ENCODE peak calls at places on chromosomes 2 and 18, in ten cellular contexts. W, K, H, Y, B, E, U, N, C and A are unnamed samples.

GRCh38 chr2:29477186-29477585 is 362.0 kb downstream of the CLIP4 start:
- DNase-seq in W (no peak), K (no peak), H (no peak), Y (no peak), B (no peak), E (no peak), U (no peak), N (no peak), C (no peak), A (no peak)

GRCh38 chr18:44802508-44802907 is 121.8 kb downstream of the SETBP1 start:
- DNase-seq in W (no peak), K (no peak), H (no peak), Y (no peak), B (peak; percentile 54), E (no peak), U (no peak), N (peak; percentile 58), C (no peak), A (no peak)

GRCh38 chr2:191148766-191149165 is 2.0 kb downstream of the STAT4 start:
- DNase-seq in W (no peak), K (no peak), H (no peak), Y (no peak), B (no peak), E (no peak), U (no peak), N (no peak), C (no peak), A (no peak)

GRCh38 chr2:200705305-200705985 is 106.3 kb upstream of the BZW1 start:
- DNase-seq in W (no peak), K (no peak), H (peak; percentile 30), Y (no peak), B (peak; percentile 33), E (no peak), U (no peak), N (no peak), C (no peak), A (no peak)

GRCh38 chr2:16633632-16634430 is 31.8 kb downstream of the CYRIA start:
- DNase-seq in W (no peak), K (no peak), H (peak; percentile 12), Y (peak; percentile 42), B (peak; percentile 70), E (no peak), U (no peak), N (peak; percentile 75), C (no peak), A (no peak)

GRCh38 chr2:218727502-218728165 is 17.0 kb downstream of the TTLL4 start:
- DNase-seq in W (no peak), K (no peak), H (peak; percentile 39), Y (no peak), B (peak; percentile 52), E (no peak), U (no peak), N (peak; percentile 29), C (no peak), A (no peak)

GRCh38 chr2:169528271-169528701 is 18.8 kb downstream of the KLHL41 start:
- DNase-seq in W (peak; percentile 61), K (peak; percentile 41), H (peak; percentile 66), Y (peak; percentile 41), B (peak; percentile 64), E (peak; percentile 21), U (peak; percentile 55), N (peak; percentile 56), C (peak; percentile 71), A (peak; percentile 89)

GRCh38 chr2:100289020-100289419 is 33.3 kb downstream of the LONRF2 start:
- DNase-seq in W (no peak), K (no peak), H (no peak), Y (no peak), B (no peak), E (no peak), U (no peak), N (no peak), C (no peak), A (no peak)

GRCh38 chr2:237935740-237936452 is 30.9 kb upstream of the UBE2F start:
- DNase-seq in W (no peak), K (no peak), H (peak; percentile 50), Y (peak; percentile 65), B (peak; percentile 37), E (no peak), U (no peak), N (peak; percentile 93), C (no peak), A (no peak)

GRCh38 chr2:96773922-96774321 is 13.2 kb downstream of the CNNM4 start:
- DNase-seq in W (peak; percentile 37), K (no peak), H (no peak), Y (no peak), B (no peak), E (no peak), U (no peak), N (no peak), C (no peak), A (no peak)

GRCh38 chr2:102186676-102187190 is at the start of gene IL1RL2:
- DNase-seq in W (peak; percentile 55), K (peak; percentile 13), H (no peak), Y (peak; percentile 4), B (no peak), E (no peak), U (peak; percentile 72), N (peak; percentile 65), C (peak; percentile 63), A (no peak)

GRCh38 chr2:148828941-148829340 is 46.1 kb upstream of the KIF5C start:
- DNase-seq in W (no peak), K (no peak), H (no peak), Y (no peak), B (no peak), E (no peak), U (no peak), N (no peak), C (no peak), A (no peak)

GRCh38 chr2:180540761-180541160 is 439.6 kb upstream of the UBE2E3 start:
- DNase-seq in W (no peak), K (no peak), H (no peak), Y (no peak), B (no peak), E (no peak), U (no peak), N (no peak), C (no peak), A (no peak)

GRCh38 chr2:217934321-217935131 is 68.3 kb downstream of the TNS1 start:
- DNase-seq in W (no peak), K (no peak), H (peak; percentile 73), Y (peak; percentile 89), B (peak; percentile 97), E (no peak), U (peak; percentile 42), N (peak; percentile 95), C (peak; percentile 47), A (peak; percentile 49)

GRCh38 chr2:232325324-232326273 is 53.0 kb upstream of the ALPP start:
- DNase-seq in W (no peak), K (peak; percentile 77), H (peak; percentile 39), Y (no peak), B (peak; percentile 25), E (no peak), U (peak; percentile 81), N (no peak), C (peak; percentile 78), A (no peak)
- TF ChIP-seq CTCF in W (peak; percentile 58), K (peak; percentile 60), H (peak; percentile 56), Y (peak; percentile 84), B (peak; percentile 20), E (peak; percentile 53), U (peak; percentile 69), N (peak; percentile 54), C (peak; percentile 77), A (no peak)

DNA sequence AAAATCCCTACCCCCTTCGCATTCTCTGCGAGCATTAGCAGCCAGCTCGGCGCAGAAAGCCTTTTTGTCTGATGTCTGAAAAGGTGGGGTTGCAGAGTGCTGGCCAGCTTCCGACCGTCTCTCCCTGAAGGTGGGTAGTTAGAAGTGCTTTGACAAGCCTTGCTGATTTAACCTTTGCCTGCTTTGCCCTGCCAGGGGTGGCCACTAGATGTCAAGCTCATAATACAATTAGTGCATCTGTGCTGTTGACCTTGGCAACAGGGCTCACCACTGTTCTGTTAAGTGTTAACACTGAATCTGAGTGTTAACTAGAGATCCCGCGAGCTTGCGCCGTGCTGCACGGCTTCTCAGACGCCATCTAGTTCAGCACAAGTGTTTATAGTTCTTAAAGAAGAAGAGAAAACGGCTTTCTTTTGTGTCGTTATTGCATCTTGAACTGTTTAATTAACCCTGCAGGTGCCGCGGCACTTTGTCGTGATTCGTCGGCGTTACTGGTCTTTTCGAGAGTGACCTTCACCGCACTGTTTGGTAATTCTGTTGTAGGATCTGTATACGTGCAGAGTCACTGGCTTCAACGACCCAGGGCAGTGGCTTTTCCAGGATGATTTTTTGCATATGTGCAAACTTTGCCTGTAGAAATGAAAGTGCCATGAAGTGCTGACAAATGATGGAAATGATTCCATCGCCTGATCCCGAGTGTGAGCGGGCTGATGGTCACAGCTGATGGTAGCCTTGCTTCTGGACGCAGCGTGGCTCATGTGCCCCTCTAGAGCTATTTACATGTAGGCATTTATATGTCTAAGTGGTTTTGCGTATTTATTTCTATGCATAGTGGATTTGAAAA is 5.5 kb downstream of the SALL3 start:
- DNase-seq in W (no peak), K (no peak), H (peak; percentile 28), Y (peak; percentile 40), B (peak; percentile 32), E (peak; percentile 86), U (no peak), N (peak; percentile 38), C (no peak), A (no peak)
- TF ChIP-seq CTCF in W (no peak), K (no peak), H (no peak), Y (peak; percentile 34), B (peak; percentile 21), E (peak; percentile 100), U (no peak), N (peak; percentile 74), C (no peak), A (no peak)

DNA sequence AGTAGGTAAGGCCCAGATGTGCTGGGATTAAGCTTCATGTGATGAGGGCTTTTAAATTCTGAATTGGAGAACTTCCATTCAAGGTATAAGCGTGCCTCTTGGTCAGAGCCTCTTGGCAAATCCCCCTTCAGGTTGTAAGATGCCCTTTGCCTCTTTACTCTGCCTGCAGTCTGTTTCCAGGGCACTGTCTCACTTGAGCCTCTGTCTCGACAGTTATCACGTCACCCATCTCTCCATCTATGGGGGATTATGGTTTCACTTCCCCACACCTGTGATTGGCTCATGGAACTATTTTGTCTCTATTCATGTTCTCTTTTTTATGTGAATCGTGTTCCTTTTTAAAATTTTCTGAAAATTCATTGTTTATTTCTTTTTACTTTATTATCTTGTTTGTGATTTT is 51.7 kb downstream of the COA5 start:
- DNase-seq in W (no peak), K (no peak), H (no peak), Y (no peak), B (no peak), E (no peak), U (no peak), N (no peak), C (no peak), A (no peak)
- TF ChIP-seq CTCF in W (no peak), K (no peak), H (no peak), Y (no peak), B (no peak), E (no peak), U (no peak), N (no peak), C (no peak), A (no peak)

DNA sequence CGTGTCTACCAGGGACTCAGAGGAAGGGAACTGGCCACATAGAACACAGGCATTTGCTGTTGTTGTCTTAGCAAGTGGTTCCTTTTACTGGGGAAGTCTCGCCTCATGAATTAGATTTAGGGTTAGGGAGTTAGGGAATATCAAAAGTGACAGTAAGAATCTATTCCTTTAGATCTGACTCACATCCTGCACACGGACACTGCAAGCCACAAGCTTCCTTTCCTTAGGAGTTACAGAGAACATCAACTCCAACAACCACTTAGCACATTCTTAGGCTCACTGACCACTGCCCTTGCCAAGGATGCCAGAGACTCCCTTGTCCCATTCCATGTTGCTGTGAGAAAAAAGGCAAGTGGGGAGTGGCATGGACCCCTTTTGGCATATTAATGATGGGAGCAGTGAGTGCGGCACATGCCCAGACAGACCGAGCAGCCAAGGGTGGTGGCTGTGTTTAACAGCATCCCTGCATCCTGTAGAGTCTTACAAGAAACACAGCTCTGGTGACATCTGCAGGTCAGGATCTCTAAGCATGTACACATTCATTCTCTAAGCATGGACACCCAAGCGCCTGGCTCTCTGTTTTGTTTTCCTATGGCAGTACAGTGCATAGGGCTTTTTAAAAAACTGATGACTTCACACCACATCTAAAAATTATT is 745.6 kb upstream of the RAB6C start:
- DNase-seq in W (peak; percentile 45), K (no peak), H (peak; percentile 10), Y (peak; percentile 14), B (peak; percentile 4), E (peak; percentile 27), U (no peak), N (peak; percentile 53), C (no peak), A (no peak)
- TF ChIP-seq CTCF in W (no peak), K (no peak), H (no peak), Y (no peak), B (no peak), E (peak; percentile 59), U (no peak), N (peak; percentile 57), C (no peak), A (no peak)